ENCODE peak calls at places on chromosome 5, in ten cellular contexts. W is GM23248, G is A549, D is left lung, T is AG04450, E is cardiac fibroblast, N is keratinocyte, R is dorsolateral prefrontal cortex, I is AG09309, J is BE2C. Q is an unnamed sample.

GRCh38 chr5:170732685-170733084 is 50.8 kb upstream of the GABRP start:
- DNase-seq in W (no peak), G (no peak), D (no peak), T (no peak), E (no peak), N (no peak), R (no peak), I (no peak), J (no peak), Q (no peak)

GRCh38 chr5:9440517-9440916 is 105.4 kb downstream of the SEMA5A start:
- DNase-seq in W (peak; percentile 73), G (no peak), D (no peak), T (no peak), E (peak; percentile 22), N (peak; percentile 40), R (no peak), I (peak; percentile 47), J (no peak), Q (no peak)

GRCh38 chr5:167716376-167716775 is 575.1 kb upstream of the WWC1 start:
- DNase-seq in W (peak; percentile 58), G (no peak), D (no peak), T (peak; percentile 51), E (no peak), N (no peak), R (no peak), I (peak; percentile 67), J (no peak), Q (peak; percentile 31)

GRCh38 chr5:27830551-27830950 is 792.2 kb upstream of the CDH9 start:
- DNase-seq in W (peak; percentile 0), G (peak; percentile 33), D (no peak), T (no peak), E (peak; percentile 43), N (no peak), R (no peak), I (no peak), J (no peak), Q (no peak)

GRCh38 chr5:113192541-113192940 is 215.9 kb downstream of the DCP2 start:
- DNase-seq in W (no peak), G (no peak), D (no peak), T (no peak), E (no peak), N (no peak), R (no peak), I (no peak), J (no peak), Q (no peak)

GRCh38 chr5:154461531-154461930 is 15.7 kb downstream of the SAP30L start:
- DNase-seq in W (peak; percentile 70), G (peak; percentile 40), D (no peak), T (no peak), E (peak; percentile 60), N (no peak), R (no peak), I (no peak), J (peak; percentile 81), Q (no peak)

GRCh38 chr5:91225848-91226686 is 157.1 kb downstream of the ARRDC3 start:
- DNase-seq in W (no peak), G (peak; percentile 59), D (no peak), T (no peak), E (no peak), N (no peak), R (no peak), I (no peak), J (peak; percentile 34), Q (no peak)

GRCh38 chr5:175347027-175347426 is 97.0 kb downstream of the DRD1 start:
- DNase-seq in W (peak; percentile 9), G (peak; percentile 59), D (no peak), T (peak; percentile 56), E (no peak), N (peak; percentile 4), R (no peak), I (peak; percentile 29), J (no peak), Q (peak; percentile 87)

GRCh38 chr5:77851229-77852067 is 75.3 kb upstream of the TBCA start:
- DNase-seq in W (peak; percentile 66), G (no peak), D (no peak), T (no peak), E (peak; percentile 34), N (no peak), R (peak; percentile 56), I (no peak), J (peak; percentile 41), Q (no peak)

GRCh38 chr5:77852514-77853352 is 76.6 kb upstream of the TBCA start:
- DNase-seq in W (peak; percentile 85), G (peak; percentile 65), D (no peak), T (no peak), E (peak; percentile 67), N (no peak), R (peak; percentile 73), I (no peak), J (peak; percentile 82), Q (no peak)

GRCh38 chr5:77855369-77855768 is 79.2 kb upstream of the TBCA start:
- DNase-seq in W (no peak), G (no peak), D (no peak), T (no peak), E (no peak), N (no peak), R (no peak), I (no peak), J (no peak), Q (no peak)

GRCh38 chr5:77852068-77852513 is 76.0 kb upstream of the TBCA start:
- DNase-seq in W (no peak), G (no peak), D (no peak), T (no peak), E (no peak), N (no peak), R (no peak), I (no peak), J (no peak), Q (no peak)

GRCh38 chr5:77853353-77853907 is 77.3 kb upstream of the TBCA start:
- DNase-seq in W (peak; percentile 10), G (no peak), D (no peak), T (no peak), E (no peak), N (no peak), R (no peak), I (no peak), J (no peak), Q (no peak)
- H3K4me3 ChIP-seq in W (peak overlapping the region; percentile 77), G (no peak overlapping the region), D (no peak overlapping the region), T (no peak overlapping the region), E (no peak overlapping the region), N (no peak overlapping the region), R (no peak overlapping the region), I (no peak overlapping the region), J (no peak overlapping the region), Q (no peak overlapping the region)

GRCh38 chr5:55219770-55220169 is 7.3 kb downstream of the MCIDAS start:
- DNase-seq in W (no peak), G (no peak), D (no peak), T (no peak), E (no peak), N (no peak), R (no peak), I (no peak), J (no peak), Q (no peak)
- H3K4me3 ChIP-seq in W (no peak overlapping the region), G (no peak overlapping the region), D (no peak overlapping the region), T (no peak overlapping the region), E (no peak overlapping the region), N (no peak overlapping the region), R (no peak overlapping the region), I (no peak overlapping the region), J (no peak overlapping the region), Q (no peak overlapping the region)

GRCh38 chr5:132427285-132428146 is 58.0 kb downstream of the SLC22A5 start:
- DNase-seq in W (peak; percentile 30), G (no peak), D (peak; percentile 69), T (no peak), E (no peak), N (no peak), R (peak; percentile 24), I (no peak), J (no peak), Q (no peak)

GRCh38 chr5:132428147-132428482 is 58.6 kb downstream of the SLC22A5 start:
- DNase-seq in W (no peak), G (no peak), D (no peak), T (no peak), E (no peak), N (no peak), R (no peak), I (no peak), J (no peak), Q (no peak)

GRCh38 chr5:132425009-132425937 is 55.8 kb downstream of the SLC22A5 start:
- DNase-seq in W (peak; percentile 95), G (no peak), D (no peak), T (no peak), E (peak; percentile 59), N (no peak), R (no peak), I (no peak), J (no peak), Q (no peak)

GRCh38 chr5:132425975-132426524 is 56.5 kb downstream of the SLC22A5 start:
- DNase-seq in W (peak; percentile 29), G (no peak), D (no peak), T (no peak), E (no peak), N (no peak), R (no peak), I (no peak), J (no peak), Q (no peak)

GRCh38 chr5:132426525-132427138 is 57.1 kb downstream of the SLC22A5 start:
- DNase-seq in W (peak; percentile 97), G (peak; percentile 46), D (peak; percentile 89), T (peak; percentile 80), E (peak; percentile 86), N (peak; percentile 77), R (no peak), I (peak; percentile 72), J (peak; percentile 36), Q (peak; percentile 65)
- H3K4me3 ChIP-seq in W (peak overlapping the region; percentile 24), G (no peak overlapping the region), D (no peak overlapping the region), T (peak overlapping the region; percentile 13), E (no peak overlapping the region), N (peak overlapping the region; percentile 0), R (no peak overlapping the region), I (no peak overlapping the region), J (no peak overlapping the region), Q (no peak overlapping the region)

GRCh38 chr5:173282916-173283315 is 45.3 kb downstream of the STC2 start:
- DNase-seq in W (no peak), G (no peak), D (no peak), T (no peak), E (no peak), N (no peak), R (no peak), I (no peak), J (no peak), Q (no peak)
- H3K4me3 ChIP-seq in W (no peak overlapping the region), G (no peak overlapping the region), D (no peak overlapping the region), T (no peak overlapping the region), E (no peak overlapping the region), N (no peak overlapping the region), R (no peak overlapping the region), I (no peak overlapping the region), J (no peak overlapping the region), Q (no peak overlapping the region)

GRCh38 chr5:37738057-37738691 is 101.7 kb downstream of the GDNF start:
- DNase-seq in W (peak; percentile 95), G (no peak), D (no peak), T (peak; percentile 76), E (peak; percentile 94), N (peak; percentile 30), R (no peak), I (peak; percentile 76), J (peak; percentile 27), Q (peak; percentile 97)
- H3K4me3 ChIP-seq in W (peak overlapping the region; percentile 44), G (no peak overlapping the region), D (no peak overlapping the region), T (no peak overlapping the region), E (no peak overlapping the region), N (no peak overlapping the region), R (no peak overlapping the region), I (no peak overlapping the region), J (no peak overlapping the region), Q (no peak overlapping the region)